ENCODE peak calls at places on chromosomes 16 and 17, in nine cellular contexts. O is GM23248, N is adipocyte, Q is left ventricle myocardium inferior, D is tibial nerve, C is testis, K is brain microvascular endothelial cell, H is transverse colon, G is GM12878. A is an unnamed sample.

GRCh38 chr17:81890447-81891302 is 711 bp downstream of the ALYREF start:
- DNase-seq in O (peak; percentile 58), N (peak; percentile 49), Q (no peak), D (no peak), C (no peak), K (no peak), H (no peak), G (no peak), A (no peak)

GRCh38 chr16:19843371-19843770 is 41.3 kb downstream of the GPRC5B start:
- DNase-seq in O (peak; percentile 18), N (no peak), Q (no peak), D (no peak), C (no peak), K (no peak), H (no peak), G (no peak), A (no peak)

GRCh38 chr16:23905027-23905426 is 69.2 kb downstream of the PRKCB start:
- DNase-seq in O (peak; percentile 88), N (peak; percentile 87), Q (peak; percentile 26), D (no peak), C (peak; percentile 76), K (peak; percentile 66), H (peak; percentile 21), G (no peak), A (peak; percentile 80)

GRCh38 chr17:57106107-57106835 is 21.2 kb downstream of the AKAP1 start:
- DNase-seq in O (no peak), N (no peak), Q (peak; percentile 41), D (no peak), C (no peak), K (no peak), H (peak; percentile 38), G (no peak), A (peak; percentile 40)

GRCh38 chr16:65410801-65411200 is 288.9 kb upstream of the CDH11 start:
- DNase-seq in O (no peak), N (no peak), Q (no peak), D (no peak), C (no peak), K (peak; percentile 55), H (no peak), G (no peak), A (peak; percentile 9)

GRCh38 chr17:8946071-8946470 is 19.4 kb downstream of the PIK3R5 start:
- DNase-seq in O (no peak), N (no peak), Q (no peak), D (no peak), C (no peak), K (no peak), H (no peak), G (no peak), A (no peak)

GRCh38 chr17:82317394-82318168 is at the start of gene CD7:
- DNase-seq in O (no peak), N (no peak), Q (no peak), D (no peak), C (no peak), K (no peak), H (no peak), G (no peak), A (no peak)

GRCh38 chr16:25798065-25798464 is 106.3 kb downstream of the HS3ST4 start:
- DNase-seq in O (no peak), N (no peak), Q (no peak), D (no peak), C (no peak), K (no peak), H (no peak), G (no peak), A (no peak)

GRCh38 chr16:73064227-73064995 is 16.5 kb upstream of the ZFHX3 start:
- DNase-seq in O (peak; percentile 89), N (peak; percentile 54), Q (peak; percentile 39), D (no peak), C (no peak), K (peak; percentile 74), H (no peak), G (no peak), A (peak; percentile 72)

GRCh38 chr17:77503293-77503655 is 362.5 kb downstream of the SEC14L1 start:
- DNase-seq in O (no peak), N (no peak), Q (no peak), D (no peak), C (no peak), K (no peak), H (no peak), G (no peak), A (no peak)

GRCh38 chr16:31194898-31195297 is 7.7 kb downstream of the PYCARD start:
- DNase-seq in O (no peak), N (no peak), Q (no peak), D (no peak), C (no peak), K (no peak), H (no peak), G (no peak), A (no peak)

GRCh38 chr16:10629592-10629963 is 49.2 kb upstream of the EMP2 start:
- DNase-seq in O (no peak), N (no peak), Q (no peak), D (no peak), C (no peak), K (no peak), H (no peak), G (no peak), A (no peak)

GRCh38 chr17:14204546-14204945 is 32.1 kb downstream of the CDRT15 start:
- DNase-seq in O (no peak), N (no peak), Q (no peak), D (no peak), C (no peak), K (no peak), H (no peak), G (no peak), A (no peak)

GRCh38 chr16:72924918-72925630 is 122.9 kb downstream of the ZFHX3 start:
- DNase-seq in O (no peak), N (no peak), Q (no peak), D (no peak), C (no peak), K (no peak), H (no peak), G (no peak), A (no peak)

GRCh38 chr17:21002309-21003006 is 40.4 kb downstream of the USP22 start:
- DNase-seq in O (no peak), N (no peak), Q (no peak), D (no peak), C (no peak), K (no peak), H (no peak), G (no peak), A (no peak)

GRCh38 chr17:78176548-78177025 is 8.2 kb downstream of the SYNGR2 start:
- DNase-seq in O (peak; percentile 67), N (peak; percentile 52), Q (peak; percentile 73), D (peak; percentile 68), C (peak; percentile 77), K (peak; percentile 35), H (peak; percentile 83), G (no peak), A (no peak)

GRCh38 chr17:6456914-6457687 is 12.8 kb downstream of the PIMREG start:
- DNase-seq in O (peak; percentile 87), N (peak; percentile 18), Q (peak; percentile 29), D (no peak), C (no peak), K (peak; percentile 52), H (peak; percentile 44), G (no peak), A (peak; percentile 56)

GRCh38 chr17:77677210-77677609 is 281.3 kb upstream of the TNRC6C start:
- DNase-seq in O (no peak), N (peak; percentile 4), Q (peak; percentile 43), D (no peak), C (no peak), K (no peak), H (no peak), G (no peak), A (no peak)

GRCh38 chr17:65346166-65346565 is 209.0 kb downstream of the RGS9 start:
- DNase-seq in O (peak; percentile 6), N (no peak), Q (no peak), D (no peak), C (no peak), K (peak; percentile 14), H (no peak), G (no peak), A (peak; percentile 88)

GRCh38 chr17:31623990-31624389 is 232.5 kb downstream of the RAB11FIP4 start:
- DNase-seq in O (no peak), N (no peak), Q (no peak), D (no peak), C (no peak), K (no peak), H (no peak), G (no peak), A (no peak)

GRCh38 chr17:14737984-14738651 is 437.2 kb downstream of the HS3ST3B1 start:
- DNase-seq in O (peak; percentile 98), N (peak; percentile 97), Q (peak; percentile 24), D (peak; percentile 52), C (peak; percentile 24), K (peak; percentile 99), H (peak; percentile 49), G (no peak), A (peak; percentile 93)

GRCh38 chr17:17849863-17850373 is 13.1 kb upstream of the SREBF1 start:
- DNase-seq in O (peak; percentile 67), N (peak; percentile 28), Q (peak; percentile 42), D (peak; percentile 56), C (peak; percentile 82), K (peak; percentile 76), H (peak; percentile 55), G (peak; percentile 32), A (peak; percentile 60)

GRCh38 chr17:76474894-76475293 is 7.5 kb downstream of the AANAT start:
- DNase-seq in O (no peak), N (no peak), Q (no peak), D (no peak), C (no peak), K (no peak), H (no peak), G (no peak), A (no peak)
- H3K36me3 ChIP-seq in O (no peaks in the 10 kb centered on the region), N (no peaks in the 10 kb centered on the region), Q (peaks cover 54% of the 10 kb centered on the region), D (no peaks in the 10 kb centered on the region), C (no peaks in the 10 kb centered on the region), K (peaks cover 40% of the 10 kb centered on the region), H (no peaks in the 10 kb centered on the region), G (peaks cover 6% of the 10 kb centered on the region), A (peaks cover 10% of the 10 kb centered on the region)

GRCh38 chr17:40453881-40454630 is 10.8 kb downstream of the IGFBP4 start:
- DNase-seq in O (peak; percentile 77), N (no peak), Q (no peak), D (no peak), C (no peak), K (no peak), H (no peak), G (no peak), A (no peak)
- H3K36me3 ChIP-seq in O (peaks cover 45% of the 10 kb centered on the region), N (peaks cover 64% of the 10 kb centered on the region), Q (peaks cover 52% of the 10 kb centered on the region), D (no peaks in the 10 kb centered on the region), C (no peaks in the 10 kb centered on the region), K (peaks cover 88% of the 10 kb centered on the region), H (no peaks in the 10 kb centered on the region), G (no peaks in the 10 kb centered on the region), A (no peaks in the 10 kb centered on the region)

GRCh38 chr16:57213462-57213861 is 27.3 kb downstream of the RSPRY1 start:
- DNase-seq in O (no peak), N (no peak), Q (no peak), D (no peak), C (no peak), K (no peak), H (no peak), G (no peak), A (no peak)
- H3K36me3 ChIP-seq in O (peaks cover 86% of the 10 kb centered on the region), N (peaks cover 94% of the 10 kb centered on the region), Q (peaks cover 94% of the 10 kb centered on the region), D (peaks cover 13% of the 10 kb centered on the region), C (no peaks in the 10 kb centered on the region), K (peaks cover 75% of the 10 kb centered on the region), H (no peaks in the 10 kb centered on the region), G (peaks cover 7% of the 10 kb centered on the region), A (peaks cover 92% of the 10 kb centered on the region)

DNA sequence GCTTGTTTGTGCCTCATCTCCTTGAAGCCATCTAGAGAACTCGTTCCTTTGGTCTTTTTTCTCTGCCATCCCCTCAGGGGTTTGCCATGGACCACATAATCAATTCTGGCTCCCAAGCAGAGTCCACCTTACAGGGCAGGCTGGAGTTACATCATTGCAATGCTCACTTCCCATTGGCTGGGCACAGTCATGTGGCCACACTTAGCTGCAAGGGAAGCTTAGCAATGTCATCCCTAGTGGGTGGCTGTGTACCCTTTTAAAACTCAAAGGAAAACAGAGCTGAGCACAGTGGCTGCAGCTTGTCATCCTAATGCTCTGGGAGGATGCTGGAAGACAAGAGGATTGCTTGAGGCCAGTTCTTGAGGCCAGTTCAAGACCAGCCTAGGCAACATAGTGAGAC is 41.9 kb upstream of the POLR3E start:
- DNase-seq in O (peak; percentile 19), N (no peak), Q (no peak), D (no peak), C (no peak), K (no peak), H (no peak), G (no peak), A (no peak)
- H3K36me3 ChIP-seq in O (peaks cover 47% of the 10 kb centered on the region), N (peaks cover 76% of the 10 kb centered on the region), Q (peaks cover 100% of the 10 kb centered on the region), D (peaks cover 11% of the 10 kb centered on the region), C (no peaks in the 10 kb centered on the region), K (peaks cover 61% of the 10 kb centered on the region), H (no peaks in the 10 kb centered on the region), G (peaks cover 46% of the 10 kb centered on the region), A (peaks cover 93% of the 10 kb centered on the region)

A was measured in MG63.